ENCODE peak calls at places on chromosomes 11 and 22, in five cellular contexts. One of them, this sample, is unnamed.

GRCh38 chr22:42623756-42624446 is 9.2 kb upstream of the POLDIP3 start:
- DNase-seq in AG10803: no peak
- DNase-seq in uterus: no peak
- DNase-seq in IMR-90: no peak
- DNase-seq in cardiac fibroblast: no peak
- DNase-seq in this sample: no peak

GRCh38 chr11:105100206-105100605 is 39.4 kb downstream of the CARD18 start:
- DNase-seq in AG10803: no peak
- DNase-seq in uterus: no peak
- DNase-seq in IMR-90: no peak
- DNase-seq in cardiac fibroblast: no peak
- DNase-seq in this sample: no peak

GRCh38 chr22:44025171-44026065 is 1.3 kb downstream of the PARVB start:
- DNase-seq in AG10803: no peak
- DNase-seq in uterus: no peak
- DNase-seq in IMR-90: no peak
- DNase-seq in cardiac fibroblast: no peak
- DNase-seq in this sample: peak

GRCh38 chr22:40147388-40148176 is 30.1 kb upstream of the TNRC6B start:
- DNase-seq in AG10803: no peak
- DNase-seq in uterus: no peak
- DNase-seq in IMR-90: no peak
- DNase-seq in cardiac fibroblast: no peak
- DNase-seq in this sample: no peak

GRCh38 chr11:82771781-82772180 is 38.1 kb upstream of the FAM181B start:
- DNase-seq in AG10803: no peak
- DNase-seq in uterus: no peak
- DNase-seq in IMR-90: no peak
- DNase-seq in cardiac fibroblast: no peak
- DNase-seq in this sample: no peak

GRCh38 chr11:57357827-57358226 is 19.7 kb downstream of the P2RX3 start:
- DNase-seq in AG10803: peak
- DNase-seq in uterus: no peak
- DNase-seq in IMR-90: peak
- DNase-seq in cardiac fibroblast: peak
- DNase-seq in this sample: no peak

GRCh38 chr11:111320728-111321568 is 22.6 kb downstream of the POU2AF3 start:
- DNase-seq in AG10803: peak
- DNase-seq in uterus: no peak
- DNase-seq in IMR-90: no peak
- DNase-seq in cardiac fibroblast: no peak
- DNase-seq in this sample: no peak

GRCh38 chr11:116471608-116472007 is 301.2 kb downstream of the BUD13 start:
- DNase-seq in AG10803: peak
- DNase-seq in uterus: no peak
- DNase-seq in IMR-90: peak
- DNase-seq in cardiac fibroblast: no peak
- DNase-seq in this sample: no peak

GRCh38 chr22:38873469-38874411 is 1.7 kb upstream of the CBX6 start:
- DNase-seq in AG10803: no peak
- DNase-seq in uterus: no peak
- DNase-seq in IMR-90: no peak
- DNase-seq in cardiac fibroblast: no peak
- DNase-seq in this sample: no peak

GRCh38 chr11:9015677-9016076 is 11.9 kb upstream of the NRIP3 start:
- DNase-seq in AG10803: peak
- DNase-seq in uterus: peak
- DNase-seq in IMR-90: peak
- DNase-seq in cardiac fibroblast: peak
- DNase-seq in this sample: no peak

GRCh38 chr11:36374726-36375125 is 78.6 kb downstream of the PRR5L start:
- DNase-seq in AG10803: no peak
- DNase-seq in uterus: no peak
- DNase-seq in IMR-90: no peak
- DNase-seq in cardiac fibroblast: no peak
- DNase-seq in this sample: no peak

GRCh38 chr11:77322506-77322905 is 21.0 kb upstream of the GDPD4 start:
- DNase-seq in AG10803: peak
- DNase-seq in uterus: no peak
- DNase-seq in IMR-90: peak
- DNase-seq in cardiac fibroblast: peak
- DNase-seq in this sample: no peak

GRCh38 chr22:39356464-39356863 is 6.7 kb downstream of the SYNGR1 start:
- DNase-seq in AG10803: no peak
- DNase-seq in uterus: no peak
- DNase-seq in IMR-90: no peak
- DNase-seq in cardiac fibroblast: no peak
- DNase-seq in this sample: no peak

GRCh38 chr11:47270331-47271271 is 668 bp downstream of the MADD start:
- DNase-seq in AG10803: peak
- DNase-seq in uterus: no peak
- DNase-seq in IMR-90: peak
- DNase-seq in cardiac fibroblast: peak
- DNase-seq in this sample: no peak

GRCh38 chr11:99505319-99505718 is 484.6 kb downstream of the CNTN5 start:
- DNase-seq in AG10803: peak
- DNase-seq in uterus: no peak
- DNase-seq in IMR-90: peak
- DNase-seq in cardiac fibroblast: peak
- DNase-seq in this sample: no peak

GRCh38 chr11:72425053-72425980 is 9.0 kb downstream of the CLPB start:
- DNase-seq in AG10803: no peak
- DNase-seq in uterus: no peak
- DNase-seq in IMR-90: no peak
- DNase-seq in cardiac fibroblast: no peak
- DNase-seq in this sample: no peak

GRCh38 chr11:123653405-123653996 is 923 bp downstream of the SCN3B start:
- DNase-seq in AG10803: no peak
- DNase-seq in uterus: no peak
- DNase-seq in IMR-90: no peak
- DNase-seq in cardiac fibroblast: no peak
- DNase-seq in this sample: no peak
- H3K4me3 ChIP-seq in AG10803: peak
- H3K4me3 ChIP-seq in uterus: peak
- H3K4me3 ChIP-seq in IMR-90: no peak
- H3K4me3 ChIP-seq in cardiac fibroblast: peak
- H3K4me3 ChIP-seq in this sample: peak

DNA sequence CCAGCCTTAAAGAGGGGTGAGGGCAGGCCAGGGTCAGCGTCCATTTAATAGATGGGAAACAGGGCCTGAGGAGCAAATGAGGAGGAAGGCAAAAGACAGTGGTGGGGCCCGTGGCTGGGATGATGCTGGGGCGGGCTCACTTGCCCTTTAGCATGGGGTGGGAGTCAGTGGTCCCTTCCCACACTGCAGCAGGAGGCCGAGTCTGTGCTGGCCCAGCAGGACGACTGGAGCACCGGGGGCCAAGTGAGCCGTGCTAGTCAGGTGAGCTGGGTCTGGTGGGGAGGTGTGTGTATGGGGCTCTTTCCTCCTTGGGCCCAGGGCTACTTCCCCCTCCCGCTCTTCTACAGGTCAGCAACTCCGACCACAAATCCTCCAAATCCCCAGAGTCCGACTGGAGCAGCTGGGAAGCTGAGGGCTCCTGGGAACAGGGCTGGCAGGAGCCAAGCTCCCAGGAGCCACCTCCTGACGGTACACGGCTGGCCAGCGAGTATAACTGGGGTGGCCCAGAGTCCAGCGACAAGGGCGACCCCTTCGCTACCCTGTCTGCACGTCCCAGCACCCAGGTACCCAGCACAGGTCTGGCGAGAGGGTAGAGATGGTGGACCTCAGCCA is 12.8 kb downstream of the SCYL1 start:
- DNase-seq in AG10803: no peak
- DNase-seq in uterus: no peak
- DNase-seq in IMR-90: no peak
- DNase-seq in cardiac fibroblast: no peak
- DNase-seq in this sample: no peak
- TF ChIP-seq CTCF in AG10803: no peak
- TF ChIP-seq CTCF in uterus: no peak
- TF ChIP-seq CTCF in IMR-90: no peak
- TF ChIP-seq CTCF in cardiac fibroblast: no peak
- TF ChIP-seq CTCF in this sample: no peak

GRCh38 chr22:35914357-35914664 is 114.3 kb downstream of the RBFOX2 start:
- DNase-seq in AG10803: no peak
- DNase-seq in uterus: no peak
- DNase-seq in IMR-90: no peak
- DNase-seq in cardiac fibroblast: no peak
- DNase-seq in this sample: no peak

GRCh38 chr22:35917651-35918050 is 111.0 kb downstream of the RBFOX2 start:
- DNase-seq in AG10803: no peak
- DNase-seq in uterus: no peak
- DNase-seq in IMR-90: no peak
- DNase-seq in cardiac fibroblast: no peak
- DNase-seq in this sample: no peak

GRCh38 chr22:35914665-35915476 is 113.8 kb downstream of the RBFOX2 start:
- DNase-seq in AG10803: peak
- DNase-seq in uterus: peak
- DNase-seq in IMR-90: peak
- DNase-seq in cardiac fibroblast: peak
- DNase-seq in this sample: no peak

GRCh38 chr22:35913925-35914324 is 114.7 kb downstream of the RBFOX2 start:
- DNase-seq in AG10803: no peak
- DNase-seq in uterus: no peak
- DNase-seq in IMR-90: no peak
- DNase-seq in cardiac fibroblast: no peak
- DNase-seq in this sample: no peak

GRCh38 chr22:35915477-35916013 is 113.1 kb downstream of the RBFOX2 start:
- DNase-seq in AG10803: peak
- DNase-seq in uterus: no peak
- DNase-seq in IMR-90: peak
- DNase-seq in cardiac fibroblast: no peak
- DNase-seq in this sample: no peak
- H3K4me3 ChIP-seq in AG10803: peak
- H3K4me3 ChIP-seq in uterus: peak
- H3K4me3 ChIP-seq in IMR-90: peak
- H3K4me3 ChIP-seq in cardiac fibroblast: peak
- H3K4me3 ChIP-seq in this sample: peak

GRCh38 chr11:32594272-32594671 is 10.6 kb downstream of the EIF3M start:
- DNase-seq in AG10803: no peak
- DNase-seq in uterus: no peak
- DNase-seq in IMR-90: no peak
- DNase-seq in cardiac fibroblast: no peak
- DNase-seq in this sample: no peak
- TF ChIP-seq CTCF in AG10803: no peak
- TF ChIP-seq CTCF in uterus: no peak
- TF ChIP-seq CTCF in IMR-90: no peak
- TF ChIP-seq CTCF in cardiac fibroblast: no peak
- TF ChIP-seq CTCF in this sample: no peak

GRCh38 chr11:43556892-43557291 is 123.6 kb upstream of the HSD17B12 start:
- DNase-seq in AG10803: no peak
- DNase-seq in uterus: no peak
- DNase-seq in IMR-90: no peak
- DNase-seq in cardiac fibroblast: no peak
- DNase-seq in this sample: no peak

GRCh38 chr11:43556269-43556668 is 124.3 kb upstream of the HSD17B12 start:
- DNase-seq in AG10803: no peak
- DNase-seq in uterus: no peak
- DNase-seq in IMR-90: no peak
- DNase-seq in cardiac fibroblast: no peak
- DNase-seq in this sample: no peak

GRCh38 chr11:43557553-43558031 is 122.9 kb upstream of the HSD17B12 start:
- DNase-seq in AG10803: no peak
- DNase-seq in uterus: no peak
- DNase-seq in IMR-90: no peak
- DNase-seq in cardiac fibroblast: peak
- DNase-seq in this sample: no peak

GRCh38 chr11:43554148-43554473 is 126.4 kb upstream of the HSD17B12 start:
- DNase-seq in AG10803: no peak
- DNase-seq in uterus: no peak
- DNase-seq in IMR-90: no peak
- DNase-seq in cardiac fibroblast: no peak
- DNase-seq in this sample: no peak

GRCh38 chr11:43555811-43556210 is 124.7 kb upstream of the HSD17B12 start:
- DNase-seq in AG10803: no peak
- DNase-seq in uterus: peak
- DNase-seq in IMR-90: peak
- DNase-seq in cardiac fibroblast: peak
- DNase-seq in this sample: no peak
- H3K4me3 ChIP-seq in AG10803: no peak
- H3K4me3 ChIP-seq in uterus: no peak
- H3K4me3 ChIP-seq in IMR-90: no peak
- H3K4me3 ChIP-seq in cardiac fibroblast: no peak
- H3K4me3 ChIP-seq in this sample: peak

GRCh38 chr11:86193297-86194095 is 51.1 kb upstream of the EED start:
- DNase-seq in AG10803: peak
- DNase-seq in uterus: peak
- DNase-seq in IMR-90: peak
- DNase-seq in cardiac fibroblast: peak
- DNase-seq in this sample: peak
- TF ChIP-seq CTCF in AG10803: peak
- TF ChIP-seq CTCF in uterus: peak
- TF ChIP-seq CTCF in IMR-90: peak
- TF ChIP-seq CTCF in cardiac fibroblast: peak
- TF ChIP-seq CTCF in this sample: peak

GRCh38 chr11:122226810-122227379 is 110.9 kb upstream of the BLID start:
- DNase-seq in AG10803: peak
- DNase-seq in uterus: no peak
- DNase-seq in IMR-90: no peak
- DNase-seq in cardiac fibroblast: peak
- DNase-seq in this sample: no peak
- H3K4me3 ChIP-seq in AG10803: no peak
- H3K4me3 ChIP-seq in uterus: no peak
- H3K4me3 ChIP-seq in IMR-90: no peak
- H3K4me3 ChIP-seq in cardiac fibroblast: no peak
- H3K4me3 ChIP-seq in this sample: no peak

GRCh38 chr11:129840236-129840635 is 24.6 kb downstream of the TMEM45B start:
- DNase-seq in AG10803: no peak
- DNase-seq in uterus: no peak
- DNase-seq in IMR-90: no peak
- DNase-seq in cardiac fibroblast: no peak
- DNase-seq in this sample: no peak

GRCh38 chr11:129842138-129842537 is 26.5 kb downstream of the TMEM45B start:
- DNase-seq in AG10803: no peak
- DNase-seq in uterus: no peak
- DNase-seq in IMR-90: no peak
- DNase-seq in cardiac fibroblast: no peak
- DNase-seq in this sample: no peak

DNA sequence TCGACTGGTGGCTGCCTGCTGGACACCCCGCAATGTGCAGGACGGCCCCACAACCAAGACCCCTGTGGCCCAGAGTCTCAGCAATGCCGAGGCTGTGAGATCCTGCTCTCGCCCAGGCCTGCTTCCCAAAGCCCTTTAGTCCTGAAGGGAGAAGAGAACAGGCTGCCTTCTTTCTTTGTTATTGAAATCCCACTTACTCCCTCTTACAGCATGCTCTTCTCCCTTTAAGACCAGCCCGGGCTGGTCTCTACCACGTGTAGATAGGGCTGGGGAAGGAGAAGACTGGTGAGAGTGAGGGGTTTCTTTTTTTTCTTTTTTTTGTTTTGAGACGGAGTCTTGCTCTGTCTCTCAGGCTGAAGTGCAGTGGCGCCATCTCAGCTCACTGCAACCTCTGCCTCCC is 21.3 kb downstream of the TMEM45B start:
- DNase-seq in AG10803: no peak
- DNase-seq in uterus: no peak
- DNase-seq in IMR-90: no peak
- DNase-seq in cardiac fibroblast: no peak
- DNase-seq in this sample: no peak
- TF ChIP-seq CTCF in AG10803: no peak
- TF ChIP-seq CTCF in uterus: no peak
- TF ChIP-seq CTCF in IMR-90: no peak
- TF ChIP-seq CTCF in cardiac fibroblast: no peak
- TF ChIP-seq CTCF in this sample: no peak

This sample was measured in kidney.